ENCODE peak calls at places on chromosome 5, in eight cellular contexts. One of them, this sample, is unnamed.
A peak's percentile ranks its signal among the peaks of the same experiment; 100 is the strongest.

GRCh38 chr5:118611332-118611945 is 376.9 kb downstream of the DTWD2 start:
- DNase-seq in GF-D8: no peak
- DNase-seq in CD8-positive, alpha-beta memory T cell: no peak
- DNase-seq in SK-N-MC: no peak
- DNase-seq in activated T-helper 1 cell treated with anti-CD3 and anti-CD28 coated beads, Interleukin-12 subunit alpha, Interleukin-12 subunit beta, Interleukin-2, Interleukin-4 antibody, amounts not matched to agents 30 ng/mL and 10 ng/mL and 1 ng/mL, durations not matched to agents 14 hours and 24 hours and 36 hours: no peak
- DNase-seq in ELR: no peak
- DNase-seq in GM23338: peak; percentile 64
- DNase-seq in astrocyte of the hippocampus: peak; percentile 62
- DNase-seq in this sample: peak; percentile 29

GRCh38 chr5:175696139-175696854 is 38.4 kb downstream of the HRH2 start:
- DNase-seq in GF-D8: peak; percentile 89
- DNase-seq in CD8-positive, alpha-beta memory T cell: peak; percentile 31
- DNase-seq in SK-N-MC: peak; percentile 52
- DNase-seq in activated T-helper 1 cell treated with anti-CD3 and anti-CD28 coated beads, Interleukin-12 subunit alpha, Interleukin-12 subunit beta, Interleukin-2, Interleukin-4 antibody, amounts not matched to agents 30 ng/mL and 10 ng/mL and 1 ng/mL, durations not matched to agents 14 hours and 24 hours and 36 hours: peak; percentile 63
- DNase-seq in ELR: peak; percentile 30
- DNase-seq in GM23338: peak; percentile 92
- DNase-seq in astrocyte of the hippocampus: no peak
- DNase-seq in this sample: peak; percentile 91

GRCh38 chr5:180785794-180786221 is 16.8 kb downstream of the MGAT1 start:
- DNase-seq in GF-D8: no peak
- DNase-seq in CD8-positive, alpha-beta memory T cell: no peak
- DNase-seq in SK-N-MC: no peak
- DNase-seq in activated T-helper 1 cell treated with anti-CD3 and anti-CD28 coated beads, Interleukin-12 subunit alpha, Interleukin-12 subunit beta, Interleukin-2, Interleukin-4 antibody, amounts not matched to agents 30 ng/mL and 10 ng/mL and 1 ng/mL, durations not matched to agents 14 hours and 24 hours and 36 hours: no peak
- DNase-seq in ELR: peak; percentile 47
- DNase-seq in GM23338: peak; percentile 91
- DNase-seq in astrocyte of the hippocampus: peak; percentile 86
- DNase-seq in this sample: peak; percentile 90

GRCh38 chr5:126780165-126780827 is 3.4 kb downstream of the LMNB1 start:
- DNase-seq in GF-D8: peak; percentile 41
- DNase-seq in CD8-positive, alpha-beta memory T cell: peak; percentile 23
- DNase-seq in SK-N-MC: no peak
- DNase-seq in activated T-helper 1 cell treated with anti-CD3 and anti-CD28 coated beads, Interleukin-12 subunit alpha, Interleukin-12 subunit beta, Interleukin-2, Interleukin-4 antibody, amounts not matched to agents 30 ng/mL and 10 ng/mL and 1 ng/mL, durations not matched to agents 14 hours and 24 hours and 36 hours: peak; percentile 33
- DNase-seq in ELR: peak; percentile 80
- DNase-seq in GM23338: peak; percentile 86
- DNase-seq in astrocyte of the hippocampus: peak; percentile 84
- DNase-seq in this sample: peak; percentile 60

GRCh38 chr5:2914022-2914661 is 162.7 kb upstream of the IRX2 start:
- DNase-seq in GF-D8: no peak
- DNase-seq in CD8-positive, alpha-beta memory T cell: no peak
- DNase-seq in SK-N-MC: no peak
- DNase-seq in activated T-helper 1 cell treated with anti-CD3 and anti-CD28 coated beads, Interleukin-12 subunit alpha, Interleukin-12 subunit beta, Interleukin-2, Interleukin-4 antibody, amounts not matched to agents 30 ng/mL and 10 ng/mL and 1 ng/mL, durations not matched to agents 14 hours and 24 hours and 36 hours: no peak
- DNase-seq in ELR: no peak
- DNase-seq in GM23338: peak; percentile 21
- DNase-seq in astrocyte of the hippocampus: no peak
- DNase-seq in this sample: no peak

GRCh38 chr5:165410476-165410875 is 1905.1 kb downstream of the MAT2B start:
- DNase-seq in GF-D8: no peak
- DNase-seq in CD8-positive, alpha-beta memory T cell: no peak
- DNase-seq in SK-N-MC: peak; percentile 22
- DNase-seq in activated T-helper 1 cell treated with anti-CD3 and anti-CD28 coated beads, Interleukin-12 subunit alpha, Interleukin-12 subunit beta, Interleukin-2, Interleukin-4 antibody, amounts not matched to agents 30 ng/mL and 10 ng/mL and 1 ng/mL, durations not matched to agents 14 hours and 24 hours and 36 hours: no peak
- DNase-seq in ELR: no peak
- DNase-seq in GM23338: no peak
- DNase-seq in astrocyte of the hippocampus: no peak
- DNase-seq in this sample: no peak

GRCh38 chr5:174735498-174736350 is 11.3 kb downstream of the MSX2 start:
- DNase-seq in GF-D8: no peak
- DNase-seq in CD8-positive, alpha-beta memory T cell: no peak
- DNase-seq in SK-N-MC: no peak
- DNase-seq in activated T-helper 1 cell treated with anti-CD3 and anti-CD28 coated beads, Interleukin-12 subunit alpha, Interleukin-12 subunit beta, Interleukin-2, Interleukin-4 antibody, amounts not matched to agents 30 ng/mL and 10 ng/mL and 1 ng/mL, durations not matched to agents 14 hours and 24 hours and 36 hours: no peak
- DNase-seq in ELR: no peak
- DNase-seq in GM23338: peak; percentile 76
- DNase-seq in astrocyte of the hippocampus: peak; percentile 48
- DNase-seq in this sample: peak; percentile 94

GRCh38 chr5:136435951-136436544 is 70.7 kb upstream of the TRPC7 start:
- DNase-seq in GF-D8: no peak
- DNase-seq in CD8-positive, alpha-beta memory T cell: no peak
- DNase-seq in SK-N-MC: no peak
- DNase-seq in activated T-helper 1 cell treated with anti-CD3 and anti-CD28 coated beads, Interleukin-12 subunit alpha, Interleukin-12 subunit beta, Interleukin-2, Interleukin-4 antibody, amounts not matched to agents 30 ng/mL and 10 ng/mL and 1 ng/mL, durations not matched to agents 14 hours and 24 hours and 36 hours: no peak
- DNase-seq in ELR: no peak
- DNase-seq in GM23338: no peak
- DNase-seq in astrocyte of the hippocampus: no peak
- DNase-seq in this sample: no peak

GRCh38 chr5:4720831-4721230 is 419.3 kb upstream of the ADAMTS16 start:
- DNase-seq in GF-D8: no peak
- DNase-seq in CD8-positive, alpha-beta memory T cell: no peak
- DNase-seq in SK-N-MC: no peak
- DNase-seq in activated T-helper 1 cell treated with anti-CD3 and anti-CD28 coated beads, Interleukin-12 subunit alpha, Interleukin-12 subunit beta, Interleukin-2, Interleukin-4 antibody, amounts not matched to agents 30 ng/mL and 10 ng/mL and 1 ng/mL, durations not matched to agents 14 hours and 24 hours and 36 hours: no peak
- DNase-seq in ELR: no peak
- DNase-seq in GM23338: no peak
- DNase-seq in astrocyte of the hippocampus: peak; percentile 31
- DNase-seq in this sample: no peak

GRCh38 chr5:174505621-174506020 is 218.8 kb upstream of the MSX2 start:
- DNase-seq in GF-D8: no peak
- DNase-seq in CD8-positive, alpha-beta memory T cell: no peak
- DNase-seq in SK-N-MC: peak; percentile 47
- DNase-seq in activated T-helper 1 cell treated with anti-CD3 and anti-CD28 coated beads, Interleukin-12 subunit alpha, Interleukin-12 subunit beta, Interleukin-2, Interleukin-4 antibody, amounts not matched to agents 30 ng/mL and 10 ng/mL and 1 ng/mL, durations not matched to agents 14 hours and 24 hours and 36 hours: no peak
- DNase-seq in ELR: peak; percentile 60
- DNase-seq in GM23338: no peak
- DNase-seq in astrocyte of the hippocampus: peak; percentile 24
- DNase-seq in this sample: no peak

GRCh38 chr5:147169399-147169798 is 65.4 kb upstream of the STK32A start:
- DNase-seq in GF-D8: no peak
- DNase-seq in CD8-positive, alpha-beta memory T cell: no peak
- DNase-seq in SK-N-MC: no peak
- DNase-seq in activated T-helper 1 cell treated with anti-CD3 and anti-CD28 coated beads, Interleukin-12 subunit alpha, Interleukin-12 subunit beta, Interleukin-2, Interleukin-4 antibody, amounts not matched to agents 30 ng/mL and 10 ng/mL and 1 ng/mL, durations not matched to agents 14 hours and 24 hours and 36 hours: no peak
- DNase-seq in ELR: peak; percentile 8
- DNase-seq in GM23338: no peak
- DNase-seq in astrocyte of the hippocampus: peak; percentile 71
- DNase-seq in this sample: no peak

GRCh38 chr5:56685503-56686217 is 129.7 kb upstream of the MAP3K1 start:
- DNase-seq in GF-D8: no peak
- DNase-seq in CD8-positive, alpha-beta memory T cell: no peak
- DNase-seq in SK-N-MC: no peak
- DNase-seq in activated T-helper 1 cell treated with anti-CD3 and anti-CD28 coated beads, Interleukin-12 subunit alpha, Interleukin-12 subunit beta, Interleukin-2, Interleukin-4 antibody, amounts not matched to agents 30 ng/mL and 10 ng/mL and 1 ng/mL, durations not matched to agents 14 hours and 24 hours and 36 hours: no peak
- DNase-seq in ELR: no peak
- DNase-seq in GM23338: no peak
- DNase-seq in astrocyte of the hippocampus: no peak
- DNase-seq in this sample: no peak

GRCh38 chr5:180438785-180439780 is 55.1 kb upstream of the CNOT6 start:
- DNase-seq in GF-D8: no peak
- DNase-seq in CD8-positive, alpha-beta memory T cell: no peak
- DNase-seq in SK-N-MC: no peak
- DNase-seq in activated T-helper 1 cell treated with anti-CD3 and anti-CD28 coated beads, Interleukin-12 subunit alpha, Interleukin-12 subunit beta, Interleukin-2, Interleukin-4 antibody, amounts not matched to agents 30 ng/mL and 10 ng/mL and 1 ng/mL, durations not matched to agents 14 hours and 24 hours and 36 hours: no peak
- DNase-seq in ELR: no peak
- DNase-seq in GM23338: no peak
- DNase-seq in astrocyte of the hippocampus: no peak
- DNase-seq in this sample: peak; percentile 85

GRCh38 chr5:81409845-81410369 is 16.0 kb upstream of the ACOT12 start:
- DNase-seq in GF-D8: no peak
- DNase-seq in CD8-positive, alpha-beta memory T cell: no peak
- DNase-seq in SK-N-MC: no peak
- DNase-seq in activated T-helper 1 cell treated with anti-CD3 and anti-CD28 coated beads, Interleukin-12 subunit alpha, Interleukin-12 subunit beta, Interleukin-2, Interleukin-4 antibody, amounts not matched to agents 30 ng/mL and 10 ng/mL and 1 ng/mL, durations not matched to agents 14 hours and 24 hours and 36 hours: no peak
- DNase-seq in ELR: no peak
- DNase-seq in GM23338: no peak
- DNase-seq in astrocyte of the hippocampus: no peak
- DNase-seq in this sample: no peak

GRCh38 chr5:115573133-115573532 is 28.6 kb upstream of the FEM1C start:
- DNase-seq in GF-D8: no peak
- DNase-seq in CD8-positive, alpha-beta memory T cell: no peak
- DNase-seq in SK-N-MC: no peak
- DNase-seq in activated T-helper 1 cell treated with anti-CD3 and anti-CD28 coated beads, Interleukin-12 subunit alpha, Interleukin-12 subunit beta, Interleukin-2, Interleukin-4 antibody, amounts not matched to agents 30 ng/mL and 10 ng/mL and 1 ng/mL, durations not matched to agents 14 hours and 24 hours and 36 hours: no peak
- DNase-seq in ELR: peak; percentile 81
- DNase-seq in GM23338: no peak
- DNase-seq in astrocyte of the hippocampus: peak; percentile 63
- DNase-seq in this sample: no peak

GRCh38 chr5:133778636-133779035 is 166.3 kb upstream of the FSTL4 start:
- DNase-seq in GF-D8: no peak
- DNase-seq in CD8-positive, alpha-beta memory T cell: no peak
- DNase-seq in SK-N-MC: no peak
- DNase-seq in activated T-helper 1 cell treated with anti-CD3 and anti-CD28 coated beads, Interleukin-12 subunit alpha, Interleukin-12 subunit beta, Interleukin-2, Interleukin-4 antibody, amounts not matched to agents 30 ng/mL and 10 ng/mL and 1 ng/mL, durations not matched to agents 14 hours and 24 hours and 36 hours: no peak
- DNase-seq in ELR: no peak
- DNase-seq in GM23338: no peak
- DNase-seq in astrocyte of the hippocampus: no peak
- DNase-seq in this sample: no peak

GRCh38 chr5:169223595-169223953 is 77.4 kb downstream of the SLIT3 start:
- DNase-seq in GF-D8: no peak
- DNase-seq in CD8-positive, alpha-beta memory T cell: no peak
- DNase-seq in SK-N-MC: no peak
- DNase-seq in activated T-helper 1 cell treated with anti-CD3 and anti-CD28 coated beads, Interleukin-12 subunit alpha, Interleukin-12 subunit beta, Interleukin-2, Interleukin-4 antibody, amounts not matched to agents 30 ng/mL and 10 ng/mL and 1 ng/mL, durations not matched to agents 14 hours and 24 hours and 36 hours: no peak
- DNase-seq in ELR: no peak
- DNase-seq in GM23338: no peak
- DNase-seq in astrocyte of the hippocampus: no peak
- DNase-seq in this sample: no peak

GRCh38 chr5:31346896-31347557 is 153.5 kb downstream of the CDH6 start:
- DNase-seq in GF-D8: no peak
- DNase-seq in CD8-positive, alpha-beta memory T cell: no peak
- DNase-seq in SK-N-MC: no peak
- DNase-seq in activated T-helper 1 cell treated with anti-CD3 and anti-CD28 coated beads, Interleukin-12 subunit alpha, Interleukin-12 subunit beta, Interleukin-2, Interleukin-4 antibody, amounts not matched to agents 30 ng/mL and 10 ng/mL and 1 ng/mL, durations not matched to agents 14 hours and 24 hours and 36 hours: no peak
- DNase-seq in ELR: peak; percentile 34
- DNase-seq in GM23338: no peak
- DNase-seq in astrocyte of the hippocampus: no peak
- DNase-seq in this sample: no peak

GRCh38 chr5:173689713-173690360 is 73.4 kb upstream of the BOD1 start:
- DNase-seq in GF-D8: no peak
- DNase-seq in CD8-positive, alpha-beta memory T cell: no peak
- DNase-seq in SK-N-MC: no peak
- DNase-seq in activated T-helper 1 cell treated with anti-CD3 and anti-CD28 coated beads, Interleukin-12 subunit alpha, Interleukin-12 subunit beta, Interleukin-2, Interleukin-4 antibody, amounts not matched to agents 30 ng/mL and 10 ng/mL and 1 ng/mL, durations not matched to agents 14 hours and 24 hours and 36 hours: no peak
- DNase-seq in ELR: no peak
- DNase-seq in GM23338: no peak
- DNase-seq in astrocyte of the hippocampus: no peak
- DNase-seq in this sample: no peak

GRCh38 chr5:129094087-129094923 is at the start of gene ISOC1:
- DNase-seq in GF-D8: peak; percentile 10
- DNase-seq in CD8-positive, alpha-beta memory T cell: peak; percentile 89
- DNase-seq in SK-N-MC: no peak
- DNase-seq in activated T-helper 1 cell treated with anti-CD3 and anti-CD28 coated beads, Interleukin-12 subunit alpha, Interleukin-12 subunit beta, Interleukin-2, Interleukin-4 antibody, amounts not matched to agents 30 ng/mL and 10 ng/mL and 1 ng/mL, durations not matched to agents 14 hours and 24 hours and 36 hours: peak; percentile 91
- DNase-seq in ELR: peak; percentile 89
- DNase-seq in GM23338: peak; percentile 92
- DNase-seq in astrocyte of the hippocampus: peak; percentile 97
- DNase-seq in this sample: peak; percentile 93

This sample was measured in ELF-1.